ENCODE peak calls at places on chromosomes 6 and 20, in eight cellular contexts. T is IMR-90, B is esophagus squamous epithelium, L is myocyte, V is Karpas-422, D is GM10248, K is AG04450, W is SW 1271. Q is an unnamed sample.

GRCh38 chr20:23212011-23212410 is 125.9 kb upstream of the CD93 start:
- DNase-seq in T (no peak), B (no peak), L (no peak), V (no peak), D (no peak), K (no peak), W (no peak), Q (no peak)

GRCh38 chr6:21277601-21278043 is 315.9 kb upstream of the SOX4 start:
- DNase-seq in T (no peak), B (no peak), L (no peak), V (no peak), D (no peak), K (no peak), W (no peak), Q (peak; percentile 41)

GRCh38 chr6:130298258-130298657 is 67.6 kb upstream of the TMEM200A start:
- DNase-seq in T (no peak), B (no peak), L (no peak), V (no peak), D (no peak), K (no peak), W (no peak), Q (no peak)

GRCh38 chr6:108862479-108863191 is 14.4 kb downstream of the ARMC2 start:
- DNase-seq in T (no peak), B (no peak), L (no peak), V (no peak), D (no peak), K (no peak), W (no peak), Q (no peak)

GRCh38 chr20:24634855-24635254 is 165.4 kb downstream of the SYNDIG1 start:
- DNase-seq in T (peak; percentile 94), B (no peak), L (peak; percentile 91), V (no peak), D (no peak), K (peak; percentile 79), W (no peak), Q (peak; percentile 90)

GRCh38 chr20:63471002-63471718 is 1.3 kb downstream of the KCNQ2 start:
- DNase-seq in T (no peak), B (no peak), L (no peak), V (no peak), D (no peak), K (no peak), W (no peak), Q (no peak)

GRCh38 chr20:39283464-39283863 is 321.3 kb downstream of the DHX35 start:
- DNase-seq in T (no peak), B (no peak), L (no peak), V (no peak), D (no peak), K (no peak), W (no peak), Q (no peak)

GRCh38 chr20:41004561-41005360 is 23.9 kb upstream of the TOP1 start:
- DNase-seq in T (peak; percentile 44), B (no peak), L (peak; percentile 99), V (peak; percentile 92), D (no peak), K (no peak), W (peak; percentile 42), Q (peak; percentile 26)

GRCh38 chr6:44966449-44967091 is 361.6 kb upstream of the RUNX2 start:
- DNase-seq in T (peak; percentile 81), B (no peak), L (peak; percentile 70), V (no peak), D (no peak), K (no peak), W (peak; percentile 48), Q (peak; percentile 64)

GRCh38 chr20:62286493-62287064 is 16.2 kb upstream of the ADRM1 start:
- DNase-seq in T (no peak), B (no peak), L (no peak), V (no peak), D (no peak), K (no peak), W (no peak), Q (no peak)

GRCh38 chr6:106396426-106397220 is 36.1 kb downstream of the CRYBG1 start:
- DNase-seq in T (no peak), B (no peak), L (no peak), V (no peak), D (no peak), K (no peak), W (no peak), Q (no peak)

GRCh38 chr6:107362271-107362604 is 97.1 kb downstream of the PDSS2 start:
- DNase-seq in T (no peak), B (no peak), L (no peak), V (no peak), D (no peak), K (no peak), W (no peak), Q (no peak)

GRCh38 chr6:163565140-163565539 is 150.6 kb downstream of the QKI start:
- DNase-seq in T (peak; percentile 56), B (no peak), L (peak; percentile 92), V (no peak), D (no peak), K (no peak), W (no peak), Q (no peak)

GRCh38 chr6:169489642-169490408 is 212.0 kb downstream of the WDR27 start:
- DNase-seq in T (no peak), B (no peak), L (no peak), V (no peak), D (no peak), K (no peak), W (no peak), Q (no peak)

Q was measured in A172.